ENCODE peak calls at places on chromosomes 12 and 14, in four cellular contexts. T is hippocampal formation, P is fibroblast of pulmonary artery, C is NCI-H2171. W is an unnamed sample.

GRCh38 chr12:106135781-106136180 is 3.0 kb downstream of the NUAK1 start:
- DNase-seq in P (peak; percentile 66), C (no peak), T (no peak), W (no peak)

GRCh38 chr14:68879321-68879781 is 86.5 kb upstream of the ZFP36L1 start:
- DNase-seq in T (no peak), C (no peak), P (no peak), W (no peak)

GRCh38 chr14:104112609-104113571 is 25.5 kb upstream of the KIF26A start:
- DNase-seq in T (no peak), P (no peak), C (no peak), W (no peak)

GRCh38 chr14:25041484-25041883 is 8.5 kb downstream of the STXBP6 start:
- DNase-seq in P (no peak), T (no peak), C (no peak), W (no peak)

GRCh38 chr12:120905856-120906384 is 1.8 kb upstream of the SPPL3 start:
- DNase-seq in T (no peak), P (no peak), C (peak; percentile 62), W (no peak)

GRCh38 chr12:117098071-117098360 is 1.2 kb downstream of the TESC start:
- DNase-seq in T (no peak), P (no peak), C (no peak), W (no peak)

GRCh38 chr14:90355540-90356518 is 24.1 kb upstream of the NRDE2 start:
- DNase-seq in C (no peak), P (no peak), T (no peak), W (no peak)

GRCh38 chr12:9372202-9372601 is 164.0 kb upstream of the PZP start:
- DNase-seq in P (no peak), C (no peak), T (no peak), W (no peak)

GRCh38 chr12:88566430-88566829 is 13.8 kb downstream of the KITLG start:
- DNase-seq in T (no peak), C (no peak), P (peak; percentile 55), W (peak; percentile 1)

GRCh38 chr12:124654666-124655316 is 87.4 kb upstream of the NCOR2 start:
- DNase-seq in T (peak; percentile 74), P (no peak), C (no peak), W (no peak)

GRCh38 chr14:23361320-23361719 is 3.7 kb downstream of the EFS start:
- DNase-seq in C (no peak), T (peak; percentile 42), P (peak; percentile 46), W (no peak)

GRCh38 chr12:124620606-124621295 is 53.3 kb upstream of the NCOR2 start:
- DNase-seq in P (peak; percentile 56), T (no peak), C (no peak), W (no peak)

GRCh38 chr14:93546642-93547041 is 115.9 kb downstream of the UNC79 start:
- DNase-seq in T (no peak), C (no peak), P (no peak), W (no peak)

GRCh38 chr12:56271031-56271430 is 4.3 kb downstream of the COQ10A start:
- DNase-seq in T (no peak), C (no peak), P (peak; percentile 44), W (peak; percentile 40)

GRCh38 chr14:52220924-52221802 is 46.3 kb upstream of the PTGDR start:
- DNase-seq in T (no peak), P (no peak), C (no peak), W (no peak)

GRCh38 chr12:132489078-132489601 is 811 bp upstream of the FBRSL1 start:
- DNase-seq in C (no peak), P (no peak), T (no peak), W (peak; percentile 61)

GRCh38 chr14:89422952-89423345 is 5.9 kb upstream of the FOXN3 start:
- DNase-seq in P (no peak), T (no peak), C (no peak), W (no peak)

GRCh38 chr14:95530461-95531170 is 4.2 kb upstream of the GLRX5 start:
- DNase-seq in T (no peak), C (no peak), P (no peak), W (peak; percentile 59)

GRCh38 chr12:48279096-48279495 is 71.6 kb downstream of the ZNF641 start:
- DNase-seq in P (no peak), C (no peak), T (peak; percentile 8), W (no peak)

GRCh38 chr14:26841361-26841760 is 243.5 kb upstream of the NOVA1 start:
- DNase-seq in P (peak; percentile 53), T (no peak), C (no peak), W (no peak)

GRCh38 chr12:121791671-121792496 is 1.6 kb downstream of the RHOF start:
- DNase-seq in T (no peak), C (no peak), P (no peak), W (no peak)

GRCh38 chr14:69316449-69317391 is 56.8 kb downstream of the GALNT16 start:
- DNase-seq in P (peak; percentile 96), C (no peak), T (no peak), W (no peak)

GRCh38 chr12:85951823-85952222 is 77.7 kb downstream of the NTS start:
- DNase-seq in C (no peak), P (peak; percentile 45), T (no peak), W (no peak)

GRCh38 chr12:81962126-81962856 is 203.1 kb upstream of the PPFIA2 start:
- DNase-seq in C (no peak), T (no peak), P (no peak), W (no peak)

GRCh38 chr14:72172597-72172996 is 240.4 kb downstream of the RGS6 start:
- DNase-seq in C (no peak), T (no peak), P (no peak), W (no peak)

GRCh38 chr12:115660211-115660805 is 617.2 kb downstream of the MED13L start:
- DNase-seq in P (peak; percentile 58), T (no peak), C (no peak), W (no peak)

GRCh38 chr12:87344699-87345098 is 684.5 kb downstream of the C12orf50 start:
- DNase-seq in T (no peak), P (peak; percentile 13), C (no peak), W (no peak)

GRCh38 chr12:19846561-19846960 is 407.3 kb downstream of the AEBP2 start:
- DNase-seq in T (no peak), P (peak; percentile 84), C (no peak), W (no peak)

GRCh38 chr12:56029666-56030293 is 8.9 kb downstream of the IKZF4 start:
- DNase-seq in P (peak; percentile 82), C (peak; percentile 2), T (no peak), W (peak; percentile 79)

GRCh38 chr12:32264995-32265394 is 134.4 kb upstream of the FGD4 start:
- DNase-seq in T (no peak), P (peak; percentile 28), C (peak; percentile 91), W (no peak)

GRCh38 chr12:54032627-54033100 is at the start of gene HOXC5:
- DNase-seq in P (peak; percentile 71), C (peak; percentile 91), T (peak; percentile 12), W (peak; percentile 80)

GRCh38 chr12:63206494-63206893 is 55.5 kb upstream of the AVPR1A start:
- DNase-seq in T (no peak), P (no peak), C (no peak), W (no peak)

GRCh38 chr14:76985540-76986260 is 42.8 kb downstream of the IRF2BPL start:
- DNase-seq in T (no peak), P (no peak), C (no peak), W (no peak)

GRCh38 chr14:51428981-51429380 is 188.9 kb downstream of the TMX1 start:
- DNase-seq in C (no peak), T (no peak), P (no peak), W (no peak)